ENCODE peak calls at places on chromosomes 2 and 18, in seven cellular contexts. F is endodermal cell; P is CD8-positive, alpha-beta T cell; J is AG04450; L is endothelial cell; W is RWPE1; B is left ventricle myocardium inferior. N is an unnamed sample.
A peak's percentile ranks its signal among the peaks of the same experiment; 100 is the strongest.

GRCh38 chr2:30934071-30934470 is 126.8 kb upstream of the CAPN13 start:
- DNase-seq in F (no peak), P (no peak), J (no peak), L (no peak), W (no peak), B (no peak), N (no peak)

GRCh38 chr2:226426292-226426736 is 373.3 kb downstream of the IRS1 start:
- DNase-seq in F (no peak), P (no peak), J (peak; percentile 93), L (no peak), W (peak; percentile 73), B (no peak), N (no peak)

GRCh38 chr18:12076424-12077140 is 17.1 kb upstream of the ANKRD62 start:
- DNase-seq in F (peak; percentile 80), P (no peak), J (no peak), L (peak; percentile 41), W (peak; percentile 18), B (no peak), N (peak; percentile 55)

GRCh38 chr2:161416294-161416632 is at the start of gene TBR1:
- DNase-seq in F (peak; percentile 66), P (no peak), J (no peak), L (no peak), W (no peak), B (no peak), N (peak; percentile 38)

GRCh38 chr18:63098014-63098981 is 221.3 kb downstream of the BCL2 start:
- DNase-seq in F (no peak), P (no peak), J (no peak), L (peak; percentile 15), W (no peak), B (no peak), N (peak; percentile 70)

GRCh38 chr2:54876764-54877163 is 153.3 kb downstream of the EML6 start:
- DNase-seq in F (no peak), P (no peak), J (no peak), L (no peak), W (no peak), B (no peak), N (no peak)

GRCh38 chr2:126978333-126978732 is 79.6 kb downstream of the TEX51 start:
- DNase-seq in F (no peak), P (no peak), J (no peak), L (no peak), W (no peak), B (no peak), N (no peak)

GRCh38 chr2:111671426-111672150 is 212.4 kb downstream of the ANAPC1 start:
- DNase-seq in F (peak; percentile 19), P (no peak), J (no peak), L (no peak), W (no peak), B (peak; percentile 28), N (no peak)

GRCh38 chr2:195863564-195863963 is 205.1 kb downstream of the DNAH7 start:
- DNase-seq in F (no peak), P (no peak), J (no peak), L (no peak), W (no peak), B (no peak), N (no peak)

GRCh38 chr18:67432806-67433205 is 83.7 kb downstream of the DSEL start:
- DNase-seq in F (no peak), P (no peak), J (no peak), L (no peak), W (no peak), B (no peak), N (no peak)

GRCh38 chr18:51253476-51253875 is 56.0 kb upstream of the MEX3C start:
- DNase-seq in F (no peak), P (no peak), J (no peak), L (no peak), W (no peak), B (no peak), N (no peak)

GRCh38 chr18:2961828-2962227 is 51.1 kb downstream of the LPIN2 start:
- DNase-seq in F (no peak), P (no peak), J (no peak), L (no peak), W (no peak), B (no peak), N (no peak)

DNA sequence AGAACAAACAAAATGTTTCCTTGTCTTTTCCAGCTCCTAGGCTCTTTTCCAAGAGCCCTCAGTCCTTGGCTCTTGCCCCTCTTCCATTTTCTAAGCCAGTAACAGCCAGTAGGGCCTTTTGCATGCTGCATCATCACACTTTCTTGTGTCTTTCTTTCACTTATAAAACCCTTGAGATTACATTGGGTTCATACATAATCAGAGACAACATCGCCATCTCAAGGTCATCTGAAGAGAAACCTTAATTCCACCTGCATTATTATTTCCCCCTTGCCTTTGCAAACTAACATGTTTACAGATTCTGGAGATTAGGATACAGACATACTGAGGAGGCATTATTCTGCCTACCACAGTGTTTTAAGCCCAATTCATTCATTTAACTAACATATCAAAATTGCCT is 697.3 kb downstream of the TRIB2 start:
- DNase-seq in F (no peak), P (no peak), J (no peak), L (no peak), W (no peak), B (no peak), N (no peak)
- TF ChIP-seq CTCF in F (peak; percentile 50), P (no peak), J (no peak), L (no peak), W (no peak), B (no peak), N (no peak)

GRCh38 chr2:238278626-238279323 is 9.6 kb downstream of the PER2 start:
- DNase-seq in F (no peak), P (no peak), J (no peak), L (no peak), W (no peak), B (no peak), N (no peak)

GRCh38 chr2:238280083-238280816 is 8.2 kb downstream of the PER2 start:
- DNase-seq in F (no peak), P (no peak), J (no peak), L (no peak), W (no peak), B (no peak), N (no peak)

GRCh38 chr2:238274152-238274865 is 14.1 kb downstream of the PER2 start:
- DNase-seq in F (no peak), P (no peak), J (no peak), L (no peak), W (no peak), B (no peak), N (no peak)

GRCh38 chr2:238279324-238279682 is 9.1 kb downstream of the PER2 start:
- DNase-seq in F (no peak), P (no peak), J (no peak), L (no peak), W (no peak), B (no peak), N (no peak)

GRCh38 chr2:238277695-238278094 is 10.7 kb downstream of the PER2 start:
- DNase-seq in F (peak; percentile 81), P (no peak), J (no peak), L (no peak), W (no peak), B (no peak), N (no peak)
- TF ChIP-seq CTCF in F (peak; percentile 74), P (no peak), J (no peak), L (no peak), W (no peak), B (no peak), N (no peak)

DNA sequence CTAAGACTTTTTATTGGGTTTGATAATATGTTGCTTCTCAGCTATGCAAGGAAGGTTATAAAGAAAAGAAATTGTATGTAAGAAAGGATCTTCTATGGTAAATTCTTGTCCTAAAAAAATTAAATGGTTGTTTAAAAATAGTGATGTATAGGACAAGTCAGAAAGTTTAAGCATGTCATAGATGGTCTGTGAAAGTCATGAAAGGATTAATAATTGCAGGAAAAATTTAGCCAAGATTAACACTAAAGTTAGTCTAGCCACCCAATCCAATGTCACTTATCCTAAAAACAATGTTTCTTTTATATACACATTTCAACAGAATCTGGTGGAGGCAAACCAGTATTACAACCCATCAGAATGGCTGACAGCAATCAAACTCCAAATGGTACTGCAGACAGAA is 1046.7 kb upstream of the SLC39A10 start:
- DNase-seq in F (no peak), P (no peak), J (no peak), L (no peak), W (no peak), B (no peak), N (no peak)
- TF ChIP-seq CTCF in F (no peak), P (no peak), J (no peak), L (no peak), W (no peak), B (no peak), N (no peak)

GRCh38 chr2:159995038-159995437 is 67.4 kb downstream of the PLA2R1 start:
- DNase-seq in F (no peak), P (no peak), J (no peak), L (no peak), W (no peak), B (no peak), N (no peak)

GRCh38 chr2:159988412-159988970 is 73.9 kb downstream of the PLA2R1 start:
- DNase-seq in F (no peak), P (no peak), J (no peak), L (no peak), W (no peak), B (no peak), N (no peak)

GRCh38 chr2:159987136-159987535 is 75.3 kb downstream of the PLA2R1 start:
- DNase-seq in F (no peak), P (no peak), J (no peak), L (no peak), W (no peak), B (no peak), N (no peak)

GRCh38 chr2:159984034-159984433 is 78.4 kb downstream of the PLA2R1 start:
- DNase-seq in F (no peak), P (no peak), J (no peak), L (no peak), W (no peak), B (no peak), N (no peak)

GRCh38 chr2:159989249-159989648 is 73.2 kb downstream of the PLA2R1 start:
- DNase-seq in F (peak; percentile 69), P (no peak), J (no peak), L (no peak), W (no peak), B (no peak), N (no peak)
- TF ChIP-seq CTCF in F (peak; percentile 64), P (no peak), J (peak; percentile 9), L (no peak), W (no peak), B (no peak), N (no peak)